ENCODE peak calls at places on chromosome 14, in five cellular contexts. A is lung, W is A549, B is GM23338, F is uterus. C is an unnamed sample.

GRCh38 chr14:73503648-73504047 is 12.9 kb downstream of the RIOX1 start:
- DNase-seq in F (no peak), W (no peak), A (no peak), B (no peak), C (no peak)

GRCh38 chr14:100193417-100194357 is 34.2 kb upstream of the DEGS2 start:
- DNase-seq in W (no peak), A (no peak), F (peak), B (no peak), C (no peak)

GRCh38 chr14:40842816-40843215 is 763.9 kb upstream of the LRFN5 start:
- DNase-seq in W (no peak), B (no peak), F (no peak), A (no peak), C (no peak)

GRCh38 chr14:54617467-54617866 is 50.5 kb downstream of the SAMD4A start:
- DNase-seq in F (no peak), B (no peak), A (no peak), W (no peak), C (no peak)

GRCh38 chr14:72605921-72606220 is 288.0 kb downstream of the DPF3 start:
- DNase-seq in A (no peak), F (no peak), W (no peak), B (no peak), C (no peak)

GRCh38 chr14:73025544-73025943 is 1.4 kb downstream of the ZFYVE1 start:
- DNase-seq in W (peak), F (no peak), B (peak), A (no peak), C (no peak)

GRCh38 chr14:55954108-55954507 is 164.1 kb upstream of the PELI2 start:
- DNase-seq in A (no peak), B (no peak), W (no peak), F (no peak), C (no peak)

GRCh38 chr14:95533391-95533821 is 1.4 kb upstream of the GLRX5 start:
- DNase-seq in B (peak), A (no peak), W (peak), F (no peak), C (peak)

GRCh38 chr14:52950898-52951729 is at the start of gene FERMT2:
- DNase-seq in B (peak), W (peak), A (peak), F (peak), C (peak)

GRCh38 chr14:101563654-101564443 is 2.6 kb downstream of the DIO3 start:
- DNase-seq in B (peak), A (no peak), W (peak), F (no peak), C (no peak)

GRCh38 chr14:94681300-94682060 is 69.3 kb downstream of the SERPINA3 start:
- DNase-seq in F (no peak), A (no peak), B (peak), W (peak), C (peak)

GRCh38 chr14:105389976-105390848 is 8.1 kb upstream of the TEX22 start:
- DNase-seq in W (no peak), B (no peak), A (no peak), F (no peak), C (no peak)

GRCh38 chr14:100030441-100031153 is 34.6 kb upstream of the EVL start:
- DNase-seq in B (no peak), A (no peak), W (peak), F (peak), C (no peak)

GRCh38 chr14:38536376-38537038 is 280.6 kb upstream of the CLEC14A start:
- DNase-seq in A (no peak), W (no peak), B (peak), F (no peak), C (no peak)

GRCh38 chr14:80678436-80678835 is 263.1 kb downstream of the CEP128 start:
- DNase-seq in A (no peak), F (no peak), B (no peak), W (no peak), C (no peak)

GRCh38 chr14:92962031-92962830 is 39.3 kb downstream of the CHGA start:
- DNase-seq in B (no peak), F (no peak), A (no peak), W (no peak), C (no peak)

GRCh38 chr14:103398427-103399195 is 13.4 kb downstream of the MARK3 start:
- DNase-seq in W (peak), A (no peak), B (no peak), F (no peak), C (no peak)

GRCh38 chr14:50762001-50762930 is 68.7 kb downstream of the NIN start:
- DNase-seq in B (no peak), A (no peak), W (no peak), F (no peak), C (no peak)

GRCh38 chr14:45267084-45267483 is 14.1 kb upstream of the MIS18BP1 start:
- DNase-seq in B (no peak), F (no peak), A (no peak), W (no peak), C (no peak)

GRCh38 chr14:45271858-45272537 is 19.0 kb upstream of the MIS18BP1 start:
- DNase-seq in A (no peak), F (no peak), B (no peak), W (no peak), C (no peak)
- H3K27ac ChIP-seq in A (no peak), F (no peak), B (no peak), W (no peak), C (no peak)

GRCh38 chr14:34324363-34324795 is 137.7 kb downstream of the SPTSSA start:
- DNase-seq in A (no peak), B (peak), F (no peak), W (peak), C (no peak)
- TF ChIP-seq CTCF in A (peak), B (peak), F (peak), W (peak), C (no peak)

GRCh38 chr14:61467281-61467680 is 145.9 kb downstream of the PRKCH start:
- DNase-seq in A (peak), B (no peak), F (no peak), W (no peak), C (no peak)

GRCh38 chr14:61469771-61470170 is 148.4 kb downstream of the PRKCH start:
- DNase-seq in F (no peak), A (peak), W (no peak), B (no peak), C (no peak)

GRCh38 chr14:61468063-61468825 is 146.9 kb downstream of the PRKCH start:
- DNase-seq in B (no peak), A (peak), W (no peak), F (no peak), C (no peak)

GRCh38 chr14:61466249-61466904 is 145.0 kb downstream of the PRKCH start:
- DNase-seq in W (peak), A (peak), F (peak), B (peak), C (peak)

GRCh38 chr14:61466905-61467280 is 145.5 kb downstream of the PRKCH start:
- DNase-seq in A (no peak), B (no peak), F (no peak), W (no peak), C (no peak)
- H3K27ac ChIP-seq in A (no peak), B (peak), F (no peak), W (peak), C (no peak)

GRCh38 chr14:48580692-48581091 is 905.3 kb upstream of the MDGA2 start:
- DNase-seq in A (no peak), B (peak), W (no peak), F (no peak), C (no peak)
- TF ChIP-seq CTCF in A (no peak), B (peak), W (no peak), F (no peak), C (no peak)

GRCh38 chr14:23528555-23528954 is 23.0 kb downstream of the ZFHX2 start:
- DNase-seq in F (no peak), B (peak), W (no peak), A (no peak), C (no peak)
- H3K27ac ChIP-seq in F (no peak), B (peak), W (no peak), A (no peak), C (no peak)

GRCh38 chr14:106455026-106455425 is 928.6 kb downstream of the TMEM121 start:
- DNase-seq in F (no peak), A (no peak), W (no peak), B (no peak), C (no peak)

GRCh38 chr14:106460916-106461315 is 934.5 kb downstream of the TMEM121 start:
- DNase-seq in W (no peak), F (no peak), A (no peak), B (no peak), C (no peak)

DNA sequence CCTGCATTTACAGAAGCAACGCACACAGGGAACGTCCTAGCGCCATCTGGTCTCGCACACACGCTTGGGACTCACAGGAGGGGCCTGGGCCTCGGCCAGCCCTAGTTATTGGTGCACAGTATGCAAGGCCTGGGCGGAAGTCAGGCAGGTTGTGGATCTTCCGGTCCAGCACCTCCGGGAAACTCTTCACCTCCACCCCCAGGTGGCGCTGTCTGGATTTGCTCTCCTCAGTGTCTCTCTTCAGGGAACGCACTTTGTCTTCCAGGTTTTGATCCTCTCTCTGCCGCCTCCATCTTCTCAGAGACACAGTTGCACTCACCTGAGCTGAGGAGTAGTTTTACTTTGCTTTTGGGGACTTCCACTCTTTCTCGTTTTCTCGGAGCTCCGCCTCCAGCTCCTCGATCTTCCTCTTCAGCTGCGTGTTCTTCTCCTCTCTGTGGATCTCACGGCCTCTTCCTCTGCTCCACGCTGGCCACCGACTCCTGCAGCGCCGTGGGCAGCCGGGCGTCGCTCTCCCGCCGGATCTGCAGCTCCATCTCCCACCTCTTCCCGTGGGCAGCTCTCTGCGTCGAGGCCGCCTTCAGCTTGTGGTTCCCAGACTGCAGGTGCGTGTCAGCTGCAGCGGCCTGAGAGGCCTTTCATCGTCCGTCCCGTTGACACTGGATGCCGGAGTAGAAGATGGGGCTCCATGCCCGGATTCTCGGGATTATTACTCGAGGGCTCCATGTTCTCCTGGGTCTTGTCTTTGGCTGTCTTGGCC is 933.8 kb downstream of the TMEM121 start:
- DNase-seq in B (peak), W (peak), F (no peak), A (no peak), C (no peak)
- TF ChIP-seq CTCF in B (peak), W (no peak), F (no peak), A (no peak), C (no peak)

GRCh38 chr14:68783408-68784297 is 9.2 kb downstream of the ZFP36L1 start:
- DNase-seq in B (no peak), F (peak), A (no peak), W (peak), C (peak)

GRCh38 chr14:68779761-68780323 is 13.0 kb downstream of the ZFP36L1 start:
- DNase-seq in B (no peak), W (peak), F (peak), A (no peak), C (peak)

GRCh38 chr14:68782091-68782981 is 10.5 kb downstream of the ZFP36L1 start:
- DNase-seq in B (no peak), W (no peak), A (no peak), F (peak), C (peak)

GRCh38 chr14:68780358-68781160 is 12.3 kb downstream of the ZFP36L1 start:
- DNase-seq in F (peak), A (peak), W (peak), B (no peak), C (peak)

GRCh38 chr14:68781161-68782021 is 11.5 kb downstream of the ZFP36L1 start:
- DNase-seq in F (peak), A (no peak), W (no peak), B (no peak), C (peak)
- H3K27ac ChIP-seq in F (peak), A (peak), W (peak), B (no peak), C (peak)